ENCODE peak calls at places on chromosome 11, in four cellular contexts. L is Peyer's patch, N is stomach, B is lower lobe of right lung. U is an unnamed sample. For H3K36me3, the result is how much of the 10 kb centered on the place peaks cover.

GRCh38 chr11:10459029-10459970 is 4.2 kb downstream of the AMPD3 start:
- DNase-seq in L (peak), N (no peak), B (no peak), U (no peak)

GRCh38 chr11:64305691-64306562 is 603 bp downstream of the ESRRA start:
- DNase-seq in B (peak), L (peak), N (peak), U (peak)

GRCh38 chr11:17508306-17508705 is 31.7 kb upstream of the ABCC8 start:
- DNase-seq in N (no peak), B (no peak), L (no peak), U (no peak)

GRCh38 chr11:100719362-100719761 is 32.3 kb downstream of the ARHGAP42 start:
- DNase-seq in B (no peak), L (no peak), N (no peak), U (no peak)

GRCh38 chr11:69664901-69665300 is 10.3 kb downstream of the LTO1 start:
- DNase-seq in B (peak), N (no peak), L (no peak), U (no peak)

GRCh38 chr11:20360650-20361049 is 2.9 kb upstream of the HTATIP2 start:
- DNase-seq in L (peak), B (no peak), N (peak), U (peak)

GRCh38 chr11:128949791-128950454 is 7.3 kb upstream of the TP53AIP1 start:
- DNase-seq in N (no peak), B (no peak), L (no peak), U (peak)

GRCh38 chr11:119700536-119701346 is 28.3 kb downstream of the NECTIN1 start:
- DNase-seq in B (peak), L (no peak), N (no peak), U (peak)

GRCh38 chr11:16346975-16347374 is 9.4 kb downstream of the SOX6 start:
- DNase-seq in B (no peak), L (no peak), N (no peak), U (peak)

GRCh38 chr11:126570489-126570888 is 215.0 kb downstream of the ST3GAL4 start:
- DNase-seq in B (no peak), L (no peak), N (no peak), U (no peak)

GRCh38 chr11:119144825-119145476 is 3.9 kb upstream of the ABCG4 start:
- DNase-seq in N (peak), B (peak), L (peak), U (peak)

GRCh38 chr11:122655527-122656072 is at the start of gene UBASH3B:
- DNase-seq in N (peak), B (peak), L (peak), U (peak)

GRCh38 chr11:65432686-65433582 is 10.3 kb downstream of the NEAT1 start:
- DNase-seq in L (no peak), B (no peak), N (no peak), U (peak)

DNA sequence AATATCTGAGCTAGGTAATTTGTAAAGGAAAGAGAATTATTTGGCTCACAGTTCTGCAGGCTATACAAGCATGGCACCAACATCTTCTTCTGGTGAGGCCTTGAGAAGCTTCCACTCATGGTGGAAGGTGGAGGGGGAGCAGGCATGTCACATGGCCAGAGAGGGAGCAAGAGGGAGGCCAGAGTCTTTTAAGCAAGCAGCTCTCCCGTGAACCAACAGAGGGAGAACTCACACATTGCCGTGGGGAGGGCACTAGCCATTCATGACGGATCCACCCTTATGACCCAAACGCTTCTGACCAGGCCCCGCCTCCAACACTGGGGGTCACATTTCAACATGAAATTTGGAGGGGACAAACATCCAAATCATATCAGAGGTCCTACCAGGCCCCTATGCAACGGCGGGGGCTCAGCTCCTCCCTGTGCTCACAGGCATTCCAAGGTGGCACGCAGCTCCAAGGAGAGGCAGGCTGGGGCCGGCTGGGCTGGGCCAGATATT is 4.6 kb downstream of the C11orf96 start:
- DNase-seq in N (no peak), B (no peak), L (no peak), U (no peak)
- TF ChIP-seq CTCF in N (no peak), B (no peak), L (no peak), U (peak)

DNA sequence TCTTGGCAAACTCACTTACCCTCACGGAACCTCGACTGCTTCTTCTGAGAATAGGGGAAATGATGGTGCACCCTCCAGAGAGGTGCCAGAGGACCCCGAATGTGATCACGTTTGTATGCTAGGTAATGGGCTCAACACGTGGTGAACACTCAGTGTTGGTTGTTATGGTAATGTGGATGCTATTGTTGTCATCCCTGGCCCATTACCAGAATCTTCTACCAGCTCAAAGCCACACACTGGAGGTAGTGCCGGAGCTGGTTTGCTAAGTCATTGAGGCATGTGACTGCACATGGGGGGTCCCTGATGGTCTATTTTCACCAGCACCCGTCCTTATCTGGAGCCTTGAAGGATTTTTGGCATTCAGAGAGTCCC is 119.1 kb upstream of the CD82 start:
- DNase-seq in L (no peak), B (no peak), N (peak), U (no peak)
- H3K36me3 ChIP-seq in L (under half), B (under half), N (under half), U (under half)

GRCh38 chr11:47378011-47378835 is at the start of gene SPI1:
- DNase-seq in L (peak), B (peak), N (peak), U (no peak)

GRCh38 chr11:47377571-47378010 is 756 bp downstream of the SPI1 start:
- DNase-seq in L (no peak), B (no peak), N (no peak), U (no peak)

GRCh38 chr11:47379317-47379716 is 970 bp upstream of the SPI1 start:
- DNase-seq in L (no peak), B (no peak), N (no peak), U (no peak)

GRCh38 chr11:47380078-47380477 is 1.7 kb upstream of the SPI1 start:
- DNase-seq in N (no peak), L (no peak), B (no peak), U (no peak)

GRCh38 chr11:47378836-47379170 is 456 bp upstream of the SPI1 start:
- DNase-seq in N (no peak), L (no peak), B (peak), U (no peak)
- H3K4me3 ChIP-seq in N (no peak), L (peak), B (peak), U (no peak)

GRCh38 chr11:59698506-59698905 is 15.1 kb downstream of the OR10V1 start:
- DNase-seq in L (no peak), B (no peak), N (no peak), U (no peak)
- TF ChIP-seq CTCF in L (no peak), B (no peak), N (no peak), U (no peak)

DNA sequence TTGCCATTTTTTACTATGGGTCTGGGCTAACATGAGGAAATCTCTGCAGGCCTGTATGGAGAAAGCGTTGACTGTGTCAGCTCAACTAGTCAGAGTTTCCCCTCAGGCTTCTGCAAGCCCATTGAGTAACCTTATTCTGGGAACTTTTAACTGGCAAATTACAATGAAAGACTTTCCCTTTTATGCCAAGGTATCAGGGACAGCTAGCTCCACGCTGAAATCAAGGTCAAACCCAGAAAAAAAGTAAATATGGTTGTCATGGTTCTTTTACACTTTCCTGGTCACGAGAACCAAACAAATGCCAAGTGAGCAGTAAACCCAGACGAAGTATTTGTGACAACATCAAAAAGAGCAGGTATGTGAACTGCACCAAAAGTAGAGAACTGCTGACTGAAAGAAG is 13.8 kb downstream of the OSBP start:
- DNase-seq in B (no peak), N (no peak), L (no peak), U (no peak)
- H3K36me3 ChIP-seq in B (half or more), N (half or more), L (under half), U (under half)